ENCODE peak calls at places on chromosomes 7 and 10, in six cellular contexts. K is ovary, F is Calu3, L is OCI-LY7, E is neural crest cell, A is upper lobe of right lung. V is an unnamed sample.

GRCh38 chr10:99337261-99337905 is 8.2 kb downstream of the CNNM1 start:
- DNase-seq in K (no peak), F (peak), L (no peak), E (no peak), A (no peak), V (no peak)

GRCh38 chr10:74544106-74544505 is 282.3 kb upstream of the KAT6B start:
- DNase-seq in K (no peak), F (no peak), L (no peak), E (no peak), A (no peak), V (no peak)

GRCh38 chr10:32341596-32341995 is 5.4 kb downstream of the EPC1 start:
- DNase-seq in K (no peak), F (no peak), L (no peak), E (no peak), A (no peak), V (no peak)

GRCh38 chr10:132512693-132513345 is 24.8 kb upstream of the INPP5A start:
- DNase-seq in K (no peak), F (no peak), L (no peak), E (no peak), A (no peak), V (peak)

GRCh38 chr10:120905268-120905667 is 54.1 kb downstream of the WDR11 start:
- DNase-seq in K (no peak), F (no peak), L (no peak), E (no peak), A (no peak), V (no peak)

GRCh38 chr7:106888204-106888603 is 23.1 kb downstream of the PIK3CG start:
- DNase-seq in K (no peak), F (no peak), L (no peak), E (no peak), A (no peak), V (no peak)

GRCh38 chr7:115221484-115221883 is 299.6 kb downstream of the MDFIC start:
- DNase-seq in K (no peak), F (no peak), L (no peak), E (no peak), A (no peak), V (no peak)

GRCh38 chr10:4546500-4546899 is 279.5 kb upstream of the AKR1E2 start:
- DNase-seq in K (no peak), F (peak), L (no peak), E (no peak), A (no peak), V (no peak)

GRCh38 chr7:50346548-50347497 is 42.3 kb downstream of the IKZF1 start:
- DNase-seq in K (no peak), F (no peak), L (no peak), E (no peak), A (no peak), V (no peak)

GRCh38 chr10:96497391-96497790 is 16.3 kb downstream of the TLL2 start:
- DNase-seq in K (no peak), F (no peak), L (no peak), E (no peak), A (no peak), V (no peak)

GRCh38 chr10:5281355-5281754 is 83.4 kb upstream of the UCN3 start:
- DNase-seq in K (no peak), F (no peak), L (no peak), E (no peak), A (no peak), V (no peak)

GRCh38 chr10:88108115-88108610 is 244.7 kb downstream of the PTEN start:
- DNase-seq in K (no peak), F (no peak), L (peak), E (no peak), A (no peak), V (peak)

GRCh38 chr7:69605070-69605469 is 6.8 kb downstream of the AUTS2 start:
- DNase-seq in K (no peak), F (no peak), L (no peak), E (no peak), A (no peak), V (no peak)

GRCh38 chr7:97017197-97018125 is 7.2 kb downstream of the DLX5 start:
- DNase-seq in K (no peak), F (no peak), L (no peak), E (no peak), A (no peak), V (no peak)

GRCh38 chr7:1950623-1951523 is 280.8 kb downstream of the ELFN1 start:
- DNase-seq in K (no peak), F (no peak), L (no peak), E (no peak), A (no peak), V (peak)

GRCh38 chr10:43233601-43234430 is 33.0 kb downstream of the RASGEF1A start:
- DNase-seq in K (no peak), F (no peak), L (no peak), E (no peak), A (peak), V (peak)

GRCh38 chr10:48506147-48506917 is 98.5 kb downstream of the ARHGAP22 start:
- DNase-seq in K (peak), F (peak), L (peak), E (no peak), A (no peak), V (no peak)
- TF ChIP-seq CTCF in K (peak), F (peak), L (peak), E (no peak), A (peak), V (no peak)

DNA sequence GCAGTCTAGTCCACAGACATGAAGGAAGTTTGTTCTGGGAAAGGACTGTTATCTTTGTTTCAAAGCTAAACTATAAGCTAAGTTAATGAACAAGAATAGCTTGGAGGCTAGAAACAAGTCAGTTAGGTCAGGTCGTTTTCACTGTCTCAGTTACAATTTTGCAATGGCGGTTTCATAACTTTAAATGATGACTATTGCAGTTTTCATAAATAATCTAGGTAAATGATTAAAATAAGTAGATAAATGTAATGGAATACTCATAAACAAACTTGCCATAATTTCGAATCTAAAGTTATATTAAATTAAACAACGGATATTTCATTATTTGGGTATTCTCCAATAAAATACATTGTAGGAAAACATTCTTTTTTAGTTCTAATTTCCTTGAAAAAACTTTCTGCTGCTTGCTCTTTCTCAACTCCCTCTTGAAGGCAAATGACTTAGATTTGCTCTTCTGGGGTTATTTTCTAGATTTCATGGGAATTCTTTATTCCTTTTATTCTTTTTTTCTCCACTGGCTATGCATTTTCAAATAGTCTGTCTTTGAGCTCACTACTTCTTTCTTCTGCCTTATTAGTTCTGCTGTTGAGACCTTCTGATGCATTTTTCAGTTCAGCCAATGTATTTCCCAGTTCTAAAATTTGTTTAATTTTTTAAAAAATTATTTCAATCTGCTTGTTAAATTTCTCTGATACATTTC is 103.8 kb upstream of the APBB1IP start:
- DNase-seq in K (no peak), F (no peak), L (peak), E (no peak), A (no peak), V (no peak)
- TF ChIP-seq CTCF in K (no peak), F (no peak), L (no peak), E (no peak), A (no peak), V (no peak)

GRCh38 chr7:13952921-13953320 is 36.5 kb downstream of the ETV1 start:
- DNase-seq in K (no peak), F (no peak), L (no peak), E (no peak), A (no peak), V (no peak)
- TF ChIP-seq CTCF in K (no peak), F (no peak), L (no peak), E (no peak), A (no peak), V (no peak)

DNA sequence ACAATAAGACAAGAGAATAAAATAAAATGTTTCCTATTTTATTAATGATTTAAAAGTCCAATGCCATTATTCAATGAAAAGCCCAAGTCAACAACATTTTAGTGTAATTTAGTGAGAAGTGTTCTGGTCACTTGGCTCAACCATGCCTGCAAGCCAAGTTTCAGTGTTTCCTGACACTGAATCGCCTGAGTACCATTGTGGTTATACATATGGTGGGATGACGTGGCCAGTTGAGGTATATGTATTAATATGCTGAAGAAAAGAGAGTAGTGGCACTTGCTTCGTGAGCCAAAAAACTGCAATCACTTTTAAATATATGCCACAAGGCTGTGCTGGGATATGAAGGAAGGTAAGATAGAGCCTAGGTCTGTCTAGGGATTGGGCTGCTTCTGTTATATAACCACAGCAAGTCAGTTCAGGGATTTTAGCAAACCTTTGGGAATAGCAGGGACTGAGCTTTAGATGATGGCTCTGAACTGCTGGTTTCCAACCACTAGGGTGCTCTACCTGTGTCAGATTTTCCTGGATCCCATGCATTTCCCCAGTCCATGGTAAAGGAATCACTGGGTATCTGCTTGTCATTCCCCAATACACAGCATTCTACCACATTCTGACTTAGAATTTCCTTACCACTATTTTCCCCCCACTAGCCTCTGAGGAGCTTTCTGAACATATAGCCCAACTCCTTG is 214.0 kb upstream of the PRPS1L1 start:
- DNase-seq in K (no peak), F (no peak), L (no peak), E (no peak), A (no peak), V (no peak)
- TF ChIP-seq CTCF in K (no peak), F (no peak), L (no peak), E (no peak), A (no peak), V (no peak)

GRCh38 chr7:105849122-105849855 is 27.1 kb downstream of the ATXN7L1 start:
- DNase-seq in K (no peak), F (no peak), L (no peak), E (no peak), A (no peak), V (no peak)
- TF ChIP-seq CTCF in K (no peak), F (no peak), L (no peak), E (no peak), A (no peak), V (no peak)

GRCh38 chr10:72062341-72062740 is 26.0 kb downstream of the SPOCK2 start:
- DNase-seq in K (no peak), F (no peak), L (no peak), E (no peak), A (no peak), V (no peak)

GRCh38 chr10:72062832-72063702 is 25.3 kb downstream of the SPOCK2 start:
- DNase-seq in K (no peak), F (no peak), L (no peak), E (no peak), A (no peak), V (no peak)

GRCh38 chr10:72061930-72062329 is 26.4 kb downstream of the SPOCK2 start:
- DNase-seq in K (no peak), F (no peak), L (no peak), E (no peak), A (no peak), V (no peak)

GRCh38 chr10:72059843-72060822 is 28.2 kb downstream of the SPOCK2 start:
- DNase-seq in K (no peak), F (no peak), L (no peak), E (no peak), A (no peak), V (no peak)

DNA sequence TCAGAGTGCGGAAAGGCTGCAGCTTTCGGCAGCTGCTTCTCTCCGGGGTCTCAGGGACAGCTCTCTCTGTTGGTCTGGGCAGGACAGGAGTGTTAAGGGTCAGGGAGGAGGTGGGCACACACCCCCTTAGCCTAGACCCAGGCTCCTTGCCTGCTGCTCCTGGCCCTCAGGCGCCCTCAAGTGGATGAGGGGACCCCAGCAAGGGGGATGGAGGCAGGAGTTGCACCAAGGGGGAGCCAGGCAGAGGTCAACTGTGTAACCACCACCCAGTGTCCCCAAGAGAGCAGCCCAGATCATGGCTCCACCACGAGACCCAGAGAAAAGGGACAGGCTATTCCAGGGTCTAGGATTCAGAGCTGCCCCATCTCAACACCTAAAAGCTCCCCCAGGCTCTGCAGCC is 26.9 kb downstream of the SPOCK2 start:
- DNase-seq in K (no peak), F (peak), L (peak), E (no peak), A (no peak), V (no peak)
- TF ChIP-seq CTCF in K (no peak), F (peak), L (peak), E (no peak), A (no peak), V (no peak)

DNA sequence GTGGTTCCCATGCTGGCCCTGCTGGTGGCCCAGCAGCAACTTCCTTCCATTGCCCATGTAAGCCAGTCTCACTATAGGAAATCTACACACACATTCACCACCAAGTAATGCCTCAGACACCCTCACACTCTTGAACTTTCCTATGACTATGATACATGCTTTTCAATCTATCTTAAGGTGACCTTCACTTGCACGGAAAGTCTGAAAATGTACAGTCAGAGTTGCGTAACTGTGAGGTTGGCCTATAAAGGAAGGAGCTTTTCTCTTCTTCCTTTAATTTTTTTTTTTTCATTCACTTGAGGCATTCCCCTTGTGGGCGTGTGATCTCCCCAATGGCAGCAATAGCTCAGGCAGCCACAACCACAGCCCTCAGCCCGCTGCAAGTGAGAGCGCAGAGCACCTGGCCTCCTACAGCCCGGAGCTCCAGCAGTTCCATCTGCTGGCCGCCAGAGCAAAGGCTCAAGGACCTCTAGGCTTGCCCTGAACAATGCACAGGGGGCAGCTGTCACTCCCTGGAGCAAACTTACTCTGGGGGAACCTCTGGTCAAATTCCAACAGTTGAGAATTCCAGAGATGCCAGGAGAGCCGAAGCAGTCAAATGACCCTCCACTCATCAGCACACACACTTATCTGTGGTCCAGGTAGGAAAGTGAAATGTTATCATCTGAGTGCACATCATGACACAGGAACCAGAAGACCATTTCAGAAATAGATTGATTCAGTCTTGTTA is 123.1 kb upstream of the ADO start:
- DNase-seq in K (no peak), F (no peak), L (peak), E (no peak), A (no peak), V (no peak)
- TF ChIP-seq CTCF in K (no peak), F (no peak), L (peak), E (peak), A (peak), V (peak)

GRCh38 chr7:4249241-4249640 is 432.9 kb upstream of the FOXK1 start:
- DNase-seq in K (no peak), F (no peak), L (no peak), E (no peak), A (peak), V (no peak)

GRCh38 chr7:4245866-4246470 is 436.1 kb upstream of the FOXK1 start:
- DNase-seq in K (no peak), F (no peak), L (no peak), E (no peak), A (peak), V (no peak)

GRCh38 chr7:4247106-4247876 is 434.8 kb upstream of the FOXK1 start:
- DNase-seq in K (no peak), F (no peak), L (no peak), E (no peak), A (peak), V (no peak)

GRCh38 chr7:4246536-4246935 is 435.6 kb upstream of the FOXK1 start:
- DNase-seq in K (no peak), F (no peak), L (no peak), E (no peak), A (no peak), V (no peak)

DNA sequence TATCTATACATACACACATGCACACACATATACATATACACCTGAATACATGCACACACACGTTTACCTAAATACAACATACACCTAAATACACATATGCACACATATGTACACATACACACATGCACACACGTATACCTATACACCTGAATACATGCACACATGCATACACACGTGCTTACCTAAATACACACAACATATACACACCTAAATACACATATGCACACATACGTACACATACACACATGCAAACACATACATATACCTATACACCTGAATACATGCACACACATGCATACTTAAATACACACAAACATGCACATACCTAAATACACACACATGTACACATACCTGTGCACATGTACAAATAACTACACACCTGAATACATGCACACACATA is 433.8 kb upstream of the FOXK1 start:
- DNase-seq in K (no peak), F (no peak), L (no peak), E (no peak), A (no peak), V (no peak)
- TF ChIP-seq CTCF in K (no peak), F (no peak), L (no peak), E (no peak), A (no peak), V (no peak)

DNA sequence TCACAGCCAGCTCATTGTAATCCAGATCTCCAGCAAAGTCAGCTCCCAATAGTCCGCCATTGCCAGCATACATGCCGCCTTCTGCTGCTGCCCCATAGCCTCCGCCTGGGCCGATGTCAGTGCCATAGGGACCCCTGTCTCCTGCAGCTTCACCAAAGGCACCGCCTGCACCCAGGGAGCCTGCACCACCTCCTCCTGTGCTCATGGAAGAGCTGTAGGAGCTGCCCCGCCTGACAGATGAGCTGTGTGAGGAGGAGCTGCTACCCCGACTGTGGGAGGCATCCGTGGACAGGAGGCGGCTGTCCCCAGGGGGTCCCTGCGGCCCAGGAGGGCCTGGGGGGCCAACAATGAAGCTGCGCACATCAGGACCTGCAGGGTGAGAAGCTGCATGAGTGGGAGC is 51.7 kb downstream of the COL17A1 start:
- DNase-seq in K (no peak), F (no peak), L (no peak), E (no peak), A (peak), V (no peak)
- TF ChIP-seq CTCF in K (no peak), F (no peak), L (no peak), E (no peak), A (no peak), V (no peak)

GRCh38 chr10:49622426-49623425 is 8.9 kb downstream of the CHAT start:
- DNase-seq in K (no peak), F (no peak), L (no peak), E (no peak), A (peak), V (no peak)
- TF ChIP-seq CTCF in K (no peak), F (no peak), L (no peak), E (no peak), A (no peak), V (no peak)